ENCODE peak calls at places on chromosomes 13 and 19, in eight cellular contexts. U, A, N, X, W, F, T and V are unnamed samples. For H3K4me1, the result is how much of the 10 kb centered on the place peaks cover.

GRCh38 chr13:113157206-113157928 is 1.1 kb upstream of the PROZ start:
- DNase-seq in U (no peak), F (no peak), X (no peak), N (no peak), A (peak), W (no peak), T (no peak), V (no peak)

GRCh38 chr19:46369817-46370216 is 22.9 kb downstream of the PPP5C start:
- DNase-seq in N (no peak), T (peak), X (no peak), W (no peak), F (no peak), U (no peak), A (peak), V (no peak)

GRCh38 chr13:80585531-80585930 is 244.6 kb upstream of the SPRY2 start:
- DNase-seq in F (no peak), W (no peak), T (no peak), X (no peak), U (no peak), N (no peak), A (no peak), V (no peak)

GRCh38 chr19:45637890-45638667 is 1.1 kb downstream of the EML2 start:
- DNase-seq in N (peak), F (peak), W (no peak), X (no peak), T (peak), A (peak), U (no peak), V (peak)

GRCh38 chr13:112793545-112794445 is 104.0 kb downstream of the ATP11A start:
- DNase-seq in N (no peak), W (peak), F (no peak), U (no peak), T (no peak), X (no peak), A (peak), V (no peak)

GRCh38 chr13:43785681-43786471 is 896 bp downstream of the ENOX1 start:
- DNase-seq in F (peak), W (peak), U (peak), N (peak), T (peak), A (peak), X (peak), V (peak)

GRCh38 chr13:75151081-75151643 is 330.8 kb downstream of the TBC1D4 start:
- DNase-seq in W (no peak), X (no peak), U (no peak), A (no peak), F (no peak), T (peak), N (no peak), V (no peak)

GRCh38 chr19:21092107-21092506 is 10.1 kb downstream of the ZNF714 start:
- DNase-seq in X (no peak), U (no peak), A (no peak), F (no peak), N (peak), T (peak), W (no peak), V (no peak)

GRCh38 chr13:44735806-44736205 is 159.7 kb upstream of the TSC22D1 start:
- DNase-seq in F (no peak), A (no peak), W (no peak), N (no peak), X (no peak), U (no peak), T (no peak), V (no peak)

GRCh38 chr19:38792250-38793111 is 3.5 kb downstream of the LGALS7B start:
- DNase-seq in F (no peak), W (no peak), X (no peak), T (no peak), N (no peak), U (peak), A (no peak), V (no peak)

GRCh38 chr19:48190288-48191284 is 20.1 kb downstream of the ZSWIM9 start:
- DNase-seq in W (no peak), N (peak), T (peak), F (peak), X (no peak), A (peak), U (no peak), V (no peak)

GRCh38 chr13:27421101-27421881 is 3.1 kb upstream of the GTF3A start:
- DNase-seq in N (no peak), A (no peak), W (no peak), F (no peak), X (no peak), U (no peak), T (no peak), V (no peak)

DNA sequence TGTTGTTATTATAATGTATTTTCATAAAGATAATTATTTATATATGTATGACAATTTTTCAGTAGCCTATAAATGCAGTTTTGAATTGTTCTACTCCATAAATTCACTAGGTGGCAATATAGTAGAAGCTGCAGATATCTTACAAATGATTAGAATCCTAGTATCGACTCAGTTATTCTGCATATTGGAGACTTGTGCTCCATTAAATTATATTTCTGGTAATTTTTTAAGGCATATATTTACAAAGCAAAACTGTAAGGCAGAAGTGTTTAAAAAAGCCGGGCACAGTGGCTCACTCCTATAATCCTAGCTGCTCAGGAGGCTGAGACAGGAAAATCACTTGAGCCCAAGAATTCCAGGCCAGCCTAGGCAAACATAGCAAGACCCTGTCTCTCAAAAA is 58.7 kb downstream of the DPY19L3 start:
- DNase-seq in F (peak), A (no peak), X (no peak), W (no peak), T (peak), N (no peak), U (no peak), V (no peak)
- TF ChIP-seq CTCF in F (peak), A (peak), X (peak), W (no peak), T (peak), N (peak), U (no peak), V (no peak)

GRCh38 chr19:39846678-39847486 is 703 bp upstream of the FBL start:
- DNase-seq in U (no peak), X (no peak), A (no peak), T (no peak), W (no peak), F (no peak), N (no peak), V (no peak)
- TF ChIP-seq POLR2A in U (no peak), X (no peak), A (no peak), T (no peak), W (no peak), F (no peak), N (no peak), V (no peak)

GRCh38 chr19:34182125-34182524 is 9.8 kb downstream of the LSM14A start:
- DNase-seq in A (no peak), W (no peak), U (no peak), X (no peak), F (no peak), T (no peak), N (no peak), V (no peak)

GRCh38 chr19:34181111-34181864 is 9.0 kb downstream of the LSM14A start:
- DNase-seq in W (no peak), A (no peak), N (no peak), F (no peak), X (no peak), T (no peak), U (no peak), V (no peak)

GRCh38 chr19:34180709-34181108 is 8.4 kb downstream of the LSM14A start:
- DNase-seq in U (no peak), T (no peak), X (no peak), W (no peak), F (no peak), A (no peak), N (no peak), V (no peak)

GRCh38 chr19:34179066-34179465 is 6.8 kb downstream of the LSM14A start:
- DNase-seq in A (no peak), X (no peak), U (no peak), F (no peak), N (no peak), W (no peak), T (no peak), V (no peak)

DNA sequence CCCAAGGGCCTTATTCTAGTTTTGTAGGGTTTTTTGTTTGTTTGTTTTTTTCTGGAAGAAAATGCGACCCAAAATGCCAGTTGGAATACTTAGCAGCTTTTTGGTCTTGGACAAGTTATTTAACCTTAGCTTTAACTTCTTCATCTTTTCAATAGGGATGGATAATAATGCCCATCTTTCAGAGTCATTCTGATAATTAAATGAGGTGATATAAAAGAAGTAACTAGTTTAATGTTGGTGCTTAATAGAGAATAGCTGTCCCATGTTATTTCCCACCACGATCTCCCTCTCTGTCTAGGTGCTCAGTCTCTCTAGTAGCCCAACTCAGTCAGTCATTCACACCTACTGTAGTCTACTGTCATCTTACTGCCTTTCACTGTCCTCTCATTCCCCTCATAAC is 8.0 kb downstream of the LSM14A start:
- DNase-seq in U (no peak), X (no peak), W (no peak), N (no peak), F (no peak), A (no peak), T (no peak), V (no peak)
- H3K4me1 ChIP-seq in U (half or more), X (under half), W (under half), N (half or more), F (half or more), A (under half), T (under half), V (under half)

DNA sequence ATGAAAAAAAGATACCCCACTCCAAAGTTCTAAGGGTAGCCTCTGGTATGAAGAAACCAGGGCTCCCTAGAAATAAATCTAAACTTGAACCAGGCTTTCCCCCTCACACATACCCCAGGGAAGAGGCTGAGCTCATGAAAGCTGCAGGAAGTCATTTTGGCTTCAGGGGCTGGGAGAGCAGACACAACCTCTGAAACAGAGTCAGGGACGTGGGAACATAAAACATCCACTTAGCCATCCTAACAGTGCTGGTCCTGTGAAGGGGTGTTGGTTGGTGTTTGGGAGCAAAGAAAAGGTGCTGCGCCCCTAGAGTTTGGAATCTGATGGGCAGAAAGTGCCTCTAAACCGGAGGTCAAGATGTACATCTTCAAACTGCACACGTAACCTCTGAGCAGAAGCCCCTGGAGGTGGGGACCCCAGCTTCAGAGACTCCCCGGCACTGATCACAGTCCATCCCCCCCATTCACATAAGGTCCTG is 15.8 kb downstream of the RAB3D start:
- DNase-seq in U (no peak), T (no peak), X (no peak), N (no peak), F (no peak), A (no peak), W (no peak), V (no peak)
- TF ChIP-seq CTCF in U (no peak), T (no peak), X (no peak), N (no peak), F (no peak), A (no peak), W (no peak), V (no peak)

GRCh38 chr13:32316476-32316875 is 1.2 kb downstream of the BRCA2 start:
- DNase-seq in N (no peak), F (no peak), A (no peak), W (no peak), X (no peak), T (no peak), U (no peak), V (no peak)

GRCh38 chr13:32314968-32315254 is 252 bp downstream of the ZAR1L start:
- DNase-seq in X (peak), N (peak), U (no peak), W (peak), A (peak), T (peak), F (peak), V (no peak)

GRCh38 chr13:32315255-32316029 is at the start of the genes BRCA2 and ZAR1L:
- DNase-seq in N (peak), F (peak), W (peak), X (peak), U (peak), A (peak), T (peak), V (peak)

GRCh38 chr13:32314271-32314967 is 744 bp downstream of the ZAR1L start:
- DNase-seq in T (no peak), N (peak), F (no peak), U (peak), A (peak), W (peak), X (peak), V (no peak)

GRCh38 chr13:32316030-32316344 is 679 bp downstream of the BRCA2 start:
- DNase-seq in A (no peak), X (no peak), N (no peak), T (no peak), U (no peak), W (no peak), F (no peak), V (no peak)
- TF ChIP-seq POLR2A in A (no peak), X (no peak), N (no peak), T (no peak), U (no peak), W (no peak), F (no peak), V (no peak)

DNA sequence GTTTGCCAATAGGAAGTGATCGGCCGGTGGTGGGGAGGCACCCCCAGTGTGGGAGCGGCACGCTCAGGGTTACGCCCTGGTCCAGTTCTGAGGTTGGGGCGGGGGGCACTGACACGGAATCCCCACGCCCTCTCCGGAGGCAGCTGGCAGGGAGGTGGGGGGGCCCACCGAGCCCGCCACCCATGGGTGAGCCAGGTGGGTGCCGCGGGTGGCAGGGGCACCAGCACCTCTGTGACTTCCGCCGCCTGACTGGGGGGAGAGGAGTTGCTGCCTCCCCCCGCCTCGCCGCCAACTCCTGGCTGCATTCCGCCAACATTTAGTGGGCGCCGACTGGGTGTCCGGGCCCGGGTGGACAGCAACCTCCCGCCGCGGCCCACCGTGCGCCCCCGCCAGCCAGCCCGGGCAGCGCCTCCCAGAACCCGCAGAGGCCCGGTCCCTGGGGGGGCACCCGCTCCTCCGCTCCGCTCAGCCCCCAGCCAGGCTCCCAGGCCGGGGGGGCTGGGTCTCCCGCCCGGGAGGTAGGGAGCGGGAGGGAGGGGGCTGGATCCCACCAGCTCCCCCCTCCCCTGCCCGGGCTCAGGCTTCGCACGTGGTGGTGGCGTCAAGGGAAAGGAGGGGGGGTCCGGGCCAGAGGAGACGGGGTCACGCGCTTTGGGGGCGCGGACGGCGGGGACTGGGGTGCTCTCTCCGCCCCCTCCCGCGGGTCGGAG is 2.0 kb downstream of the ZBTB7A start:
- DNase-seq in X (peak), W (peak), A (no peak), F (no peak), N (peak), T (no peak), U (peak), V (peak)
- H3K4me1 ChIP-seq in X (under half), W (under half), A (under half), F (under half), N (half or more), T (under half), U (half or more), V (under half)

GRCh38 chr13:24741791-24742190 is 22.2 kb upstream of the RNF17 start:
- DNase-seq in T (no peak), N (no peak), A (no peak), F (no peak), X (no peak), U (no peak), W (no peak), V (no peak)
- TF ChIP-seq CTCF in T (no peak), N (no peak), A (no peak), F (no peak), X (no peak), U (no peak), W (no peak), V (no peak)